ENCODE peak calls at places on chromosomes 6 and 20, in eight cellular contexts. D, A, Y, O, Z, P, R and I are unnamed samples.

GRCh38 chr6:42304313-42304712 is 86.7 kb upstream of the MRPS10 start:
- DNase-seq in D (no peak), A (no peak), Y (no peak), O (no peak), Z (no peak), P (no peak), R (no peak), I (no peak)

GRCh38 chr6:27867941-27868705 is 44.1 kb downstream of the OR2B2 start:
- DNase-seq in D (peak), A (no peak), Y (no peak), O (no peak), Z (no peak), P (no peak), R (no peak), I (no peak)

GRCh38 chr6:6942826-6943225 is 164.9 kb upstream of the RREB1 start:
- DNase-seq in D (peak), A (peak), Y (peak), O (no peak), Z (peak), P (no peak), R (no peak), I (no peak)

GRCh38 chr6:114376611-114377206 is 33.9 kb upstream of the HS3ST5 start:
- DNase-seq in D (no peak), A (no peak), Y (no peak), O (no peak), Z (no peak), P (peak), R (no peak), I (no peak)

GRCh38 chr6:10071631-10072220 is 343.1 kb downstream of the TFAP2A start:
- DNase-seq in D (no peak), A (no peak), Y (no peak), O (no peak), Z (no peak), P (no peak), R (no peak), I (no peak)

GRCh38 chr6:36638579-36638978 is 39.9 kb upstream of the CDKN1A start:
- DNase-seq in D (no peak), A (no peak), Y (no peak), O (no peak), Z (no peak), P (no peak), R (no peak), I (no peak)

GRCh38 chr6:138146544-138146943 is 15.2 kb upstream of the ARFGEF3 start:
- DNase-seq in D (no peak), A (no peak), Y (no peak), O (no peak), Z (no peak), P (no peak), R (no peak), I (no peak)

GRCh38 chr20:13008761-13009681 is at the start of gene SPTLC3:
- DNase-seq in D (no peak), A (no peak), Y (peak), O (no peak), Z (peak), P (no peak), R (no peak), I (no peak)

GRCh38 chr6:149990672-149991402 is 27.1 kb downstream of the ULBP1 start:
- DNase-seq in D (no peak), A (no peak), Y (no peak), O (no peak), Z (peak), P (peak), R (no peak), I (peak)

GRCh38 chr20:19729672-19730071 is 28.4 kb upstream of the RIN2 start:
- DNase-seq in D (no peak), A (no peak), Y (no peak), O (no peak), Z (no peak), P (no peak), R (no peak), I (no peak)